ENCODE peak calls at places on chromosomes 5 and 9, in nine cellular contexts. K is IMR-90, W is Peyer's patch, G is AG09309, C is H1, H is neural progenitor cell, A is breast epithelium, N is cardiac muscle cell, X is SK-N-SH. D is an unnamed sample.
A peak's percentile ranks its signal among the peaks of the same experiment; 100 is the strongest.

GRCh38 chr5:175896641-175897040 is 25.3 kb downstream of the CPLX2 start:
- DNase-seq in A (no peak), N (no peak), H (no peak), X (no peak), G (no peak), C (no peak), W (no peak), K (no peak), D (no peak)

GRCh38 chr5:1216211-1216917 is 8.8 kb upstream of the SLC6A18 start:
- DNase-seq in H (no peak), C (no peak), W (no peak), K (no peak), G (no peak), X (no peak), A (no peak), N (no peak), D (no peak)

GRCh38 chr5:20286512-20286911 is 298.5 kb upstream of the CDH18 start:
- DNase-seq in N (no peak), G (no peak), X (no peak), H (no peak), W (no peak), A (no peak), C (no peak), K (peak; percentile 58), D (peak; percentile 62)

GRCh38 chr5:157649091-157649490 is 3.1 kb downstream of the SOX30 start:
- DNase-seq in N (no peak), X (no peak), K (no peak), C (no peak), G (no peak), A (no peak), W (no peak), H (no peak), D (no peak)

GRCh38 chr9:110178281-110178680 is 29.7 kb downstream of the C9orf152 start:
- DNase-seq in K (no peak), H (no peak), W (no peak), X (no peak), C (no peak), A (no peak), G (no peak), N (no peak), D (no peak)

GRCh38 chr5:171155621-171156020 is 153.4 kb upstream of the TLX3 start:
- DNase-seq in H (no peak), A (no peak), X (no peak), W (no peak), N (no peak), G (no peak), C (no peak), K (peak; percentile 38), D (peak; percentile 18)

GRCh38 chr9:70161414-70161732 is 97.4 kb upstream of the SMC5 start:
- DNase-seq in A (no peak), C (no peak), K (no peak), N (no peak), X (no peak), H (no peak), W (no peak), G (no peak), D (no peak)

GRCh38 chr9:127904888-127905728 is 5.7 kb upstream of the ST6GALNAC6 start:
- DNase-seq in C (no peak), A (no peak), K (no peak), H (no peak), X (no peak), G (no peak), N (no peak), W (no peak), D (no peak)

GRCh38 chr9:1647776-1648175 is 367.4 kb upstream of the SMARCA2 start:
- DNase-seq in G (no peak), A (no peak), H (no peak), K (no peak), X (no peak), C (no peak), N (no peak), W (no peak), D (no peak)

GRCh38 chr5:57302164-57302563 is 128.3 kb downstream of the GPBP1 start:
- DNase-seq in W (no peak), G (no peak), X (no peak), K (peak; percentile 56), C (no peak), H (no peak), A (no peak), N (no peak), D (peak; percentile 71)

GRCh38 chr9:134837529-134837928 is 43.1 kb upstream of the FCN2 start:
- DNase-seq in W (no peak), X (no peak), K (peak; percentile 25), A (no peak), H (no peak), G (no peak), N (no peak), C (no peak), D (peak; percentile 21)

GRCh38 chr5:139660105-139660915 is 12.2 kb downstream of the CXXC5 start:
- DNase-seq in X (peak; percentile 81), H (no peak), N (no peak), G (no peak), K (no peak), C (no peak), W (peak; percentile 84), A (peak; percentile 91), D (peak; percentile 48)

GRCh38 chr5:174831985-174832384 is 107.6 kb downstream of the MSX2 start:
- DNase-seq in A (no peak), K (no peak), W (no peak), C (no peak), G (no peak), X (no peak), H (no peak), N (no peak), D (no peak)

GRCh38 chr9:6413365-6414263 is 615 bp downstream of the UHRF2 start:
- DNase-seq in H (peak; percentile 57), N (peak; percentile 50), C (peak; percentile 67), X (peak; percentile 77), W (peak; percentile 71), K (no peak), A (no peak), G (no peak), D (peak; percentile 20)
- TF ChIP-seq CTCF in H (no peak), N (no peak), C (no peak), X (peak; percentile 6), W (no peak), K (no peak), A (no peak), G (no peak), D (no peak)

DNA sequence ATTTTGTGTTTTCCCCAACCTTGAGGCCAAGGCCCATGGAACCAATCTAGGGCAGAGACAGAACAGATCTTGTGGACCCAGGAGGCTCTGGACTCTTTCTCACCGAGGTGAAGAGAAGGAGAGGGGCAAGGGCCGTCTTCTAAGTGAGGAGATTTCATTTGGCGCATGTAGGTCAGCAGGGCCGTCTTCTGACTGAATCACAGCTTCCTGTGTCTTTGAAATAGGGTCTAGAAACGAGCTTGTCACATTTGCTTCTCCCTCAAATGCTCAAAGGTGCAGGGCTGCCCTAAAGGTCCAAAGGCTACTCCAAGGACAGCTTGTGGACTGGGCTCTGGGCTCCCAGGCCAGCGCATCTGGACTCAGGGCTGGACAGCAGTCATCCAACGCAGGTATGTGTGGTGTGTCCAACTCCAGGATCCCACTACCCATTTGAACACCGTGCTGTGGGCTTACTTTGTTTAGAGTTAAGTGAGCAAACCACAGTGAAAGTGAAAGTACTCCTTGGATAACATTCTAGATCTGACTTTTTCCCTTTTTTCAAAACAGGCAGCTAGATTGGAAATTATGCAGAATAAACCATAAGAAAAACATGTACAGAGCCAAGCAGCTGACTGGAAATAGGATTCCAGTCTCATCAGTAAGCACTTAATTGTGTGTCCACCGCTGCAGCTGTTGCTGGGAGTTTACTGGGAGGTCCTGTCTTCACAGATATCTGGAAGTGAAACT is 357.0 kb downstream of the GADD45G start:
- DNase-seq in W (no peak), A (no peak), G (no peak), C (no peak), H (no peak), N (no peak), X (no peak), K (peak; percentile 17), D (peak; percentile 50)
- H3K4me3 ChIP-seq in W (peak overlapping the region; percentile 1), A (peak overlapping the region; percentile 2), G (no peak overlapping the region), C (no peak overlapping the region), H (no peak overlapping the region), N (no peak overlapping the region), X (no peak overlapping the region), K (no peak overlapping the region), D (no peak overlapping the region)

DNA sequence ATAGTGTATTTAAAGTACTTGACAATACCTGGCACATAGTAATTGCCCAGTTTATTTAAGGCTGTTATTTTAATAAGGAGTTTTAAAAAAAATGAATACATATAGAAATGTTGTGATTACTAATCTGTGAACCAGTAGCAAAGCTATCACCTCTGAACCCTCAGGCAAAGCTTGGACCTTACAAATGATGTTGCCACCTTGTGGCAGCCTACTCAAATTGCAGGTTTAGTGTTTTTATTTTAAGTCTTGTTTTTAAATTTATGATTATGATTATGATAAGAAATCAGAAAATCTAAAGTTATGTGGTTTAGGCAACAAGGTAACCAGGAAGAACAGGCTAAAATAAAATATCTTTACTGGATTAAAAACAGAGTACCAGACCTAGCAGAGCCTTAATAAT is 35.8 kb downstream of the PPARGC1B start:
- DNase-seq in N (no peak), W (no peak), A (no peak), H (no peak), C (no peak), K (no peak), G (no peak), X (no peak), D (no peak)
- TF ChIP-seq CTCF in N (peak; percentile 22), W (peak; percentile 44), A (no peak), H (peak; percentile 48), C (peak; percentile 47), K (peak; percentile 2), G (no peak), X (peak; percentile 35), D (no peak)

GRCh38 chr9:35684921-35685320 is 4.8 kb downstream of the TPM2 start:
- DNase-seq in C (no peak), W (no peak), N (no peak), G (no peak), A (no peak), X (no peak), H (no peak), K (no peak), D (no peak)
- H3K4me3 ChIP-seq in C (no peak overlapping the region), W (peak overlapping the region; percentile 69), N (no peak overlapping the region), G (no peak overlapping the region), A (peak overlapping the region; percentile 39), X (no peak overlapping the region), H (no peak overlapping the region), K (no peak overlapping the region), D (no peak overlapping the region)